ENCODE peak calls at places on chromosome 16, in five cellular contexts. O is T47D; T is fibroblast of lung; C is LoVo; Q is activated CD8-positive, alpha-beta T cell treated with anti-CD3 and anti-CD28 coated beads for 36 hours. W is an unnamed sample.

GRCh38 chr16:23182675-23183485 is at the start of gene SCNN1G:
- DNase-seq in Q (no peak), C (no peak), T (no peak), O (peak), W (no peak)

GRCh38 chr16:30900588-30900987 is 4.2 kb downstream of the CTF1 start:
- DNase-seq in Q (no peak), O (no peak), C (no peak), T (no peak), W (no peak)

GRCh38 chr16:79380990-79381389 is 219.5 kb downstream of the MAF start:
- DNase-seq in Q (peak), T (peak), O (no peak), C (no peak), W (no peak)

GRCh38 chr16:54627616-54628015 is 303.0 kb upstream of the IRX5 start:
- DNase-seq in C (no peak), O (no peak), Q (no peak), T (no peak), W (no peak)

GRCh38 chr16:67421030-67421429 is 4.8 kb upstream of the ZDHHC1 start:
- DNase-seq in O (no peak), Q (no peak), T (no peak), C (no peak), W (no peak)

GRCh38 chr16:49930841-49931240 is 74.9 kb upstream of the ZNF423 start:
- DNase-seq in O (no peak), T (no peak), C (no peak), Q (no peak), W (no peak)

GRCh38 chr16:1323296-1324239 is 9.9 kb upstream of the BAIAP3 start:
- DNase-seq in Q (no peak), C (no peak), O (no peak), T (no peak), W (no peak)

GRCh38 chr16:14310519-14310991 is 239.4 kb downstream of the MRTFB start:
- DNase-seq in C (no peak), T (peak), O (no peak), Q (no peak), W (no peak)

GRCh38 chr16:11155284-11155806 is 100.7 kb downstream of the SOCS1 start:
- DNase-seq in Q (no peak), O (no peak), C (no peak), T (peak), W (peak)

GRCh38 chr16:81558444-81559175 is 114.0 kb downstream of the CMIP start:
- DNase-seq in O (no peak), Q (no peak), T (no peak), C (peak), W (no peak)

GRCh38 chr16:1019234-1019933 is 37.8 kb downstream of the SOX8 start:
- DNase-seq in O (no peak), C (no peak), Q (no peak), T (no peak), W (peak)

GRCh38 chr16:354286-354881 is 1.9 kb upstream of the AXIN1 start:
- DNase-seq in C (no peak), Q (no peak), O (no peak), T (no peak), W (no peak)

GRCh38 chr16:1181715-1182671 is 29.1 kb downstream of the CACNA1H start:
- DNase-seq in T (peak), Q (no peak), C (peak), O (peak), W (peak)

GRCh38 chr16:11672206-11673090 is 4.2 kb downstream of the SNN start:
- DNase-seq in O (no peak), Q (peak), C (no peak), T (no peak), W (no peak)

GRCh38 chr16:89067677-89068076 is 26.0 kb upstream of the ACSF3 start:
- DNase-seq in T (no peak), C (no peak), O (no peak), Q (no peak), W (no peak)